ENCODE peak calls at places on chromosome 22, in six cellular contexts. C, H, P, U, N and Z are unnamed samples.

GRCh38 chr22:45708145-45708544 is 36.5 kb downstream of the ATXN10 start:
- DNase-seq in C (no peak), H (no peak), P (no peak), U (no peak), N (no peak), Z (no peak)

GRCh38 chr22:46171940-46172339 is 21.6 kb downstream of the PPARA start:
- DNase-seq in C (peak), H (no peak), P (peak), U (peak), N (no peak), Z (no peak)

GRCh38 chr22:41636467-41636866 is 15.4 kb downstream of the XRCC6 start:
- DNase-seq in C (peak), H (peak), P (no peak), U (peak), N (no peak), Z (no peak)

GRCh38 chr22:38218661-38219331 is 17.0 kb downstream of the MAFF start:
- DNase-seq in C (peak), H (peak), P (peak), U (peak), N (peak), Z (no peak)

GRCh38 chr22:30301995-30302809 is 12.9 kb upstream of the CASTOR1 start:
- DNase-seq in C (peak), H (no peak), P (no peak), U (peak), N (no peak), Z (no peak)

GRCh38 chr22:33896154-33896800 is 24.0 kb downstream of the LARGE1 start:
- DNase-seq in C (no peak), H (no peak), P (no peak), U (no peak), N (no peak), Z (no peak)

GRCh38 chr22:21710156-21710555 is 25.4 kb downstream of the YPEL1 start:
- DNase-seq in C (no peak), H (no peak), P (peak), U (peak), N (no peak), Z (no peak)

GRCh38 chr22:39318507-39319283 is 728 bp downstream of the RPL3 start:
- DNase-seq in C (no peak), H (no peak), P (no peak), U (no peak), N (no peak), Z (no peak)

GRCh38 chr22:36929621-36930020 is 16.2 kb downstream of the CSF2RB start:
- DNase-seq in C (no peak), H (no peak), P (no peak), U (no peak), N (no peak), Z (no peak)

GRCh38 chr22:31081963-31082605 is 966 bp downstream of the SMTN start:
- DNase-seq in C (peak), H (no peak), P (peak), U (peak), N (no peak), Z (no peak)

GRCh38 chr22:44658371-44658953 is 43.5 kb upstream of the PRR5 start:
- DNase-seq in C (peak), H (no peak), P (peak), U (peak), N (no peak), Z (no peak)